ENCODE peak calls at places on chromosomes 1 and 21, in seven cellular contexts. A is testis, K is cardiac fibroblast, W is K562, C is pancreas, H is spleen, P is GM12864. Q is an unnamed sample.

GRCh38 chr21:36499578-36500471 is 19.9 kb upstream of the CLDN14 start:
- DNase-seq in A (no peak), K (peak), W (no peak), C (no peak), H (no peak), P (no peak), Q (peak)

GRCh38 chr1:241457421-241457820 is 62.1 kb downstream of the FH start:
- DNase-seq in A (no peak), K (no peak), W (no peak), C (no peak), H (no peak), P (no peak), Q (no peak)

GRCh38 chr1:10914056-10914455 is 98.4 kb upstream of the TARDBP start:
- DNase-seq in A (no peak), K (no peak), W (no peak), C (no peak), H (peak), P (no peak), Q (no peak)

GRCh38 chr1:230149751-230150584 is 82.9 kb downstream of the GALNT2 start:
- DNase-seq in A (no peak), K (no peak), W (peak), C (no peak), H (peak), P (peak), Q (no peak)

GRCh38 chr1:119316870-119317416 is 51.6 kb upstream of the HAO2 start:
- DNase-seq in A (no peak), K (no peak), W (peak), C (no peak), H (no peak), P (no peak), Q (no peak)

GRCh38 chr1:174676856-174677255 is 229.1 kb downstream of the GPR52 start:
- DNase-seq in A (no peak), K (no peak), W (no peak), C (no peak), H (no peak), P (no peak), Q (no peak)

GRCh38 chr1:160884579-160884978 is 401 bp downstream of the ITLN1 start:
- DNase-seq in A (peak), K (no peak), W (peak), C (no peak), H (no peak), P (no peak), Q (no peak)

GRCh38 chr1:6906783-6907182 is 121.5 kb downstream of the CAMTA1 start:
- DNase-seq in A (no peak), K (no peak), W (no peak), C (no peak), H (no peak), P (no peak), Q (no peak)

GRCh38 chr1:68409426-68409825 is 40.3 kb downstream of the RPE65 start:
- DNase-seq in A (no peak), K (peak), W (no peak), C (no peak), H (no peak), P (no peak), Q (no peak)

GRCh38 chr1:87466621-87467020 is 137.9 kb downstream of the LMO4 start:
- DNase-seq in A (no peak), K (no peak), W (no peak), C (no peak), H (no peak), P (no peak), Q (no peak)

GRCh38 chr1:160032165-160032827 is 506 bp upstream of the PIGM start:
- DNase-seq in A (peak), K (peak), W (peak), C (no peak), H (no peak), P (no peak), Q (no peak)

DNA sequence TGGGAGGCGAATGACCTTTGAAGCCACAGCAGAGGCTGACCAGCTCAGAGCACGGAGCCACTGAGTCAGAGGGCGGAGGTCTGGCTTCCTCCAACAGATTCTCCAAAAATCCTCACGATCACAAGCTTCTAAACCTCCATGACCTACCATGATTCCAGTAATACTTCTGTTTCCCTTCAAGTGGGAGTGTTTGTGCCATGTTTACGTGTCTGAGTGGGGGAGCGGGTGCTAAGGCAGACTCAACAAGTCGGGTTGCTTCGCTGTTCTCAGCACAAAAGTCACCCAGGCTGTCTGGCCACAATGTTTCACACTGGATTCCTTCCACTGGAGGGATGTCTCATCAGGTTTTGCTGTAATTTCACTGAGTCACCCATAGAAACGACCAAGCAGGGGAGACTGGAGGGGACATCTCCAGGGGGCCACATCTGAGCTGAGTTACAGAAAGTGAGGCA is 86.2 kb downstream of the SLC66A1 start:
- DNase-seq in A (no peak), K (peak), W (no peak), C (no peak), H (no peak), P (no peak), Q (no peak)
- TF ChIP-seq CTCF in A (no peak), K (peak), W (no peak), C (no peak), H (no peak), P (no peak), Q (no peak)

DNA sequence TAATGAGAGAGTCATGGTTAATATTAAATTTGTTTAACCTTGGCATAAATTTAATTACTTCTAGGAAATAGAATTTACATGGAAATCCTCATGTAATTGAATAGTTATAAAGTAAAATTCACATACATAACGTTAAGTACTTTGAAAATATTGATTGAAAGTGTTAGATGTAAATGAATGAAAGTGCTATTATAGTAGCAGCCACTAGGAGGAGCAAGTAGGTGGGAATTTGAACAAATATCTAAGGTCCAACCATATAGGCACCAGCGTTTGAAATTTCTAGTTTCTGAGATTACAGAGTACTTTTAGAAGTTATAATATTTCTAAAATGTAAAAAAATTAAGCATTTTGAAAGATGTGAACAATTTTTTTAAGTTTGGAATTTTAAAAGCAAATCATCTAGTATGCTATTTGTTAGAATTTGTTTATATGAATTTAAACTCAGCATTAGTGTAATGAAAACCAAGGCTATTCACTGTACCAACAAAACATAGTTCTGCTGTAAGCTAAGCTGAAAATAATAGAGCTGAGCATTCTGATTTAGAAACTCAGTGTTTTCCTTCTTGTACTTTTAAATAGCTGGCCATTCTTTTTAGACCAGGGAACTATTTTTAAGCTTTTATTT is 3.3 kb downstream of the B3GALT2 start:
- DNase-seq in A (no peak), K (peak), W (peak), C (no peak), H (no peak), P (peak), Q (no peak)
- H3K4me3 ChIP-seq in A (no peak), K (no peak), W (no peak), C (no peak), H (no peak), P (no peak), Q (no peak)

DNA sequence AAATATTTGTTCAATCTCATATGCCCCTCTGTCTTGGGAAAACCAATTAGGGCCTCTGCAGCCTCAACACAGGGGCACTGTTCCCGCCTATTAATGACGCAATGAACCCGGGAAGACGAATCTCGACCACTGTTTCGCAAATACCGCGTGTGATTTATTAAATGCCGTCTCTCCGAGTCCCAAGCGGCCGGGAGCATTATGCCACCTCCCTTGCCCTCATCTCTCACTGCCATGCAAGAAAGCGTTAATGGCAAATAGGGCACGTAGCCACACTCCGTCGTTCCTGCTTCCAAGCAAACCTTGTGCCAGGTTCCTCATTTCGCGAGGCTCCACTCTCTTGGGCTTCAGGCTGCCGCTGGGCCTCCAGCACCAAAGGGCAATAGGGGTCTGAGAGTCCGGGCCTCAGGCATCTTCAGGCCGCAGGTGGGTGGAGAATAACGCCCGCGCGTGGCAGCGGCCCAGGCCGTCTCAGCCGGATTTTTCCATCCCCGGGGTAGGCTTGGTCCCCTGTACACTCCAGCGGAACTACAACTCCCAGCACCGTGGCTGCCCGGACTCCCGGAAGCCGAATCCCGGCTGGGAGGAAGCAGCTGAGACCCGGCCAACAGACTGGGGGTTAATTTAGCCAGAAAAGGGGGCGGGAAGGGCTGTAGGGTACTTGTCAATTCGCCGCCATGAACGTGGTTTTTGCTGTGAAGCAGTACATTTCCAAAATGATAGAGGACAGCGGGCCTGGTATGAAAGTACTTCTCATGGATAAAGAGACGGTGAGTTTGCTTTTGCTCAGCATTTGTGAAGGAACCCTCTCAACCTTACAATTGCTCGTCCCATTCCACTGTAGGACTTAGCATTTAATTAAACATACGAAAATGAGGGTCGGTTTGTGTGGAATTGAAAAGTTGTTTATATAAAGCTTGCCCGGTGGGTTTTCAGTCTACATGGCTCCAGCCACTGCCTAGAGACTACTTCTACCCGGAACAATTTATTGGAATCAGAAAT is at the start of gene VPS45:
- DNase-seq in A (peak), K (peak), W (peak), C (peak), H (peak), P (peak), Q (peak)
- TF ChIP-seq CTCF in A (peak), K (no peak), W (peak), C (no peak), H (no peak), P (peak), Q (no peak)

GRCh38 chr1:30850607-30851006 is 58.0 kb downstream of the SDC3 start:
- DNase-seq in A (no peak), K (no peak), W (no peak), C (no peak), H (no peak), P (no peak), Q (no peak)

GRCh38 chr1:30851286-30851685 is 57.3 kb downstream of the SDC3 start:
- DNase-seq in A (no peak), K (no peak), W (no peak), C (no peak), H (no peak), P (no peak), Q (no peak)

GRCh38 chr1:30855686-30856259 is 52.8 kb downstream of the SDC3 start:
- DNase-seq in A (no peak), K (no peak), W (no peak), C (no peak), H (no peak), P (no peak), Q (no peak)

GRCh38 chr1:30852026-30852425 is 56.5 kb downstream of the SDC3 start:
- DNase-seq in A (peak), K (peak), W (no peak), C (peak), H (peak), P (no peak), Q (peak)

DNA sequence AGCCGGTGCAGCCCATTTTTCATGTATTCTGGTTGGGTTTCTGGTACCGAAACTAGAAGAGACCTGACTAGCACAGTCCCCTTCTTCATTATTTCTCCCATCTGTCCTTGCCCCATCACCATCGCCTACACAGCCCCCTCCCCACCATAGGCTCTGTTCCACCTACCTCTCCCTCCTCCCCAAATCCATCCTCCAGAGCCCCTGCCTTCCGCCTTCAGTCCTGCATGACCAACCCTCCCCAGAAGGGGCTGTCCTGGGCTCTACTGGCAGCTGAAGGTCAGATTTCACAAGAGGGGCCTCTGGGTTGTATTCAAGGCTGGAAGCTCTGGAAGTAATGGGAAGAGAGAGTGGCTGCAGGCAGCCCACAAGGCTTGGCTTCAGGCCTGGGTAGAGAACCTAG is 55.2 kb downstream of the SDC3 start:
- DNase-seq in A (no peak), K (no peak), W (no peak), C (no peak), H (no peak), P (no peak), Q (no peak)
- H3K4me3 ChIP-seq in A (no peak), K (no peak), W (no peak), C (no peak), H (no peak), P (no peak), Q (no peak)

Q was measured in LNCaP clone FGC.